ENCODE peak calls at places on chromosomes 2 and 18, in eight cellular contexts. Z is GM10248, H is neural crest cell, B is tibial artery, I is adipocyte, R is hepatic stellate cell, K is left cardiac atrium, L is HepG2. W is an unnamed sample.

GRCh38 chr2:151357359-151357758 is at the start of gene TNFAIP6:
- DNase-seq in Z (no peak), H (no peak), B (no peak), I (peak), R (peak), K (no peak), L (no peak), W (no peak)

GRCh38 chr18:24063121-24063731 is 48.7 kb downstream of the TTC39C start:
- DNase-seq in Z (no peak), H (no peak), B (no peak), I (peak), R (no peak), K (no peak), L (peak), W (no peak)

GRCh38 chr2:113768770-113769169 is 12.3 kb upstream of the SLC35F5 start:
- DNase-seq in Z (no peak), H (no peak), B (no peak), I (no peak), R (no peak), K (no peak), L (no peak), W (no peak)

GRCh38 chr18:35267161-35267651 is 22.8 kb downstream of the ZSCAN30 start:
- DNase-seq in Z (peak), H (no peak), B (peak), I (no peak), R (peak), K (peak), L (no peak), W (no peak)

GRCh38 chr2:171811229-171811628 is 82.8 kb downstream of the SLC25A12 start:
- DNase-seq in Z (no peak), H (no peak), B (no peak), I (peak), R (peak), K (no peak), L (peak), W (no peak)

GRCh38 chr2:112764071-112765044 is at the start of gene CKAP2L:
- DNase-seq in Z (peak), H (peak), B (peak), I (peak), R (peak), K (peak), L (peak), W (peak)

GRCh38 chr2:181456660-181457120 is 496 bp upstream of the ITGA4 start:
- DNase-seq in Z (peak), H (peak), B (peak), I (peak), R (peak), K (peak), L (no peak), W (peak)

GRCh38 chr2:88857951-88858406 is 166.5 kb downstream of the RPIA start:
- DNase-seq in Z (peak), H (no peak), B (no peak), I (no peak), R (no peak), K (no peak), L (no peak), W (no peak)

GRCh38 chr2:169561364-169561763 is 12.3 kb downstream of the FASTKD1 start:
- DNase-seq in Z (no peak), H (no peak), B (no peak), I (no peak), R (no peak), K (no peak), L (no peak), W (no peak)

GRCh38 chr2:218137514-218137913 is 11.7 kb downstream of the CXCR2 start:
- DNase-seq in Z (no peak), H (no peak), B (no peak), I (no peak), R (no peak), K (no peak), L (no peak), W (no peak)

GRCh38 chr2:177666408-177666807 is 273.8 kb downstream of the AGPS start:
- DNase-seq in Z (no peak), H (no peak), B (no peak), I (peak), R (no peak), K (no peak), L (no peak), W (no peak)

GRCh38 chr2:118269408-118270051 is 181.3 kb downstream of the INSIG2 start:
- DNase-seq in Z (no peak), H (no peak), B (no peak), I (no peak), R (no peak), K (no peak), L (peak), W (no peak)

GRCh38 chr2:14944562-14945346 is 312.2 kb downstream of the LRATD1 start:
- DNase-seq in Z (no peak), H (no peak), B (no peak), I (peak), R (no peak), K (no peak), L (peak), W (peak)

GRCh38 chr2:209566250-209566649 is 142.4 kb downstream of the MAP2 start:
- DNase-seq in Z (no peak), H (no peak), B (no peak), I (no peak), R (no peak), K (no peak), L (no peak), W (no peak)

GRCh38 chr18:46793565-46793964 is 36.7 kb upstream of the ST8SIA5 start:
- DNase-seq in Z (no peak), H (no peak), B (no peak), I (no peak), R (no peak), K (no peak), L (no peak), W (no peak)

GRCh38 chr18:23220355-23220754 is 85.1 kb downstream of the CABLES1 start:
- DNase-seq in Z (no peak), H (no peak), B (no peak), I (no peak), R (no peak), K (no peak), L (no peak), W (no peak)

GRCh38 chr2:201444676-201445441 is 6.4 kb downstream of the TRAK2 start:
- DNase-seq in Z (no peak), H (no peak), B (no peak), I (no peak), R (no peak), K (no peak), L (no peak), W (no peak)

GRCh38 chr2:218482651-218483050 is 63.7 kb downstream of the VIL1 start:
- DNase-seq in Z (no peak), H (no peak), B (no peak), I (peak), R (no peak), K (no peak), L (no peak), W (no peak)

GRCh38 chr2:181300600-181301291 is 156.4 kb upstream of the ITGA4 start:
- DNase-seq in Z (no peak), H (no peak), B (no peak), I (no peak), R (no peak), K (no peak), L (no peak), W (no peak)

GRCh38 chr2:224584768-224585204 is 377 bp downstream of the CUL3 start:
- DNase-seq in Z (peak), H (peak), B (peak), I (peak), R (peak), K (peak), L (peak), W (no peak)

GRCh38 chr2:126858013-126858412 is 40.7 kb upstream of the TEX51 start:
- DNase-seq in Z (no peak), H (no peak), B (no peak), I (no peak), R (no peak), K (no peak), L (no peak), W (no peak)

GRCh38 chr2:84905181-84906107 is at the start of gene TMSB10:
- DNase-seq in Z (peak), H (peak), B (peak), I (peak), R (peak), K (peak), L (peak), W (peak)

GRCh38 chr2:112006076-112006410 is 49.0 kb upstream of the TMEM87B start:
- DNase-seq in Z (no peak), H (no peak), B (no peak), I (no peak), R (no peak), K (no peak), L (no peak), W (no peak)

GRCh38 chr2:44895061-44895460 is 46.4 kb upstream of the SIX3 start:
- DNase-seq in Z (no peak), H (no peak), B (no peak), I (no peak), R (no peak), K (no peak), L (no peak), W (no peak)

GRCh38 chr2:132651115-132652099 is 18.6 kb downstream of the LYPD1 start:
- DNase-seq in Z (no peak), H (peak), B (no peak), I (peak), R (peak), K (no peak), L (peak), W (peak)

GRCh38 chr2:218257390-218257981 is 3.3 kb upstream of the GPBAR1 start:
- DNase-seq in Z (peak), H (peak), B (peak), I (peak), R (no peak), K (no peak), L (no peak), W (peak)

GRCh38 chr2:17557596-17557995 is 17.1 kb downstream of the VSNL1 start:
- DNase-seq in Z (no peak), H (no peak), B (no peak), I (no peak), R (no peak), K (no peak), L (peak), W (no peak)

GRCh38 chr2:85308951-85309555 is 18.7 kb downstream of the TGOLN2 start:
- DNase-seq in Z (no peak), H (no peak), B (peak), I (peak), R (no peak), K (peak), L (peak), W (peak)

GRCh38 chr2:202542142-202542541 is 92.6 kb upstream of the FAM117B start:
- DNase-seq in Z (no peak), H (no peak), B (no peak), I (no peak), R (no peak), K (no peak), L (no peak), W (no peak)

GRCh38 chr2:65026154-65026553 is 30.1 kb upstream of the CEP68 start:
- DNase-seq in Z (no peak), H (no peak), B (no peak), I (no peak), R (no peak), K (no peak), L (peak), W (no peak)

GRCh38 chr2:54404270-54404669 is 51.9 kb upstream of the SPTBN1 start:
- DNase-seq in Z (no peak), H (no peak), B (no peak), I (peak), R (no peak), K (no peak), L (no peak), W (no peak)

GRCh38 chr2:183903026-183903425 is 695.3 kb upstream of the ZNF804A start:
- DNase-seq in Z (no peak), H (no peak), B (no peak), I (no peak), R (no peak), K (no peak), L (no peak), W (no peak)

GRCh38 chr2:217834744-217835513 is 167.9 kb downstream of the TNS1 start:
- DNase-seq in Z (no peak), H (no peak), B (no peak), I (no peak), R (no peak), K (peak), L (no peak), W (no peak)

GRCh38 chr2:84882415-84882738 is 1.5 kb upstream of the TRABD2A start:
- DNase-seq in Z (no peak), H (no peak), B (no peak), I (no peak), R (no peak), K (no peak), L (no peak), W (no peak)

GRCh38 chr2:62501794-62502500 is 4.0 kb downstream of the TMEM17 start:
- DNase-seq in Z (no peak), H (no peak), B (no peak), I (peak), R (no peak), K (no peak), L (no peak), W (no peak)

GRCh38 chr2:30871980-30872789 is 64.9 kb upstream of the CAPN13 start:
- DNase-seq in Z (no peak), H (no peak), B (no peak), I (no peak), R (no peak), K (peak), L (no peak), W (no peak)

GRCh38 chr18:76256897-76257500 is 238.0 kb downstream of the ZNF516 start:
- DNase-seq in Z (no peak), H (no peak), B (no peak), I (peak), R (peak), K (no peak), L (peak), W (peak)

GRCh38 chr18:79935925-79936324 is 15.5 kb downstream of the SLC66A2 start:
- DNase-seq in Z (no peak), H (no peak), B (peak), I (no peak), R (no peak), K (no peak), L (no peak), W (no peak)

W was measured in nephron progenitor cell.